ENCODE peak calls at places on chromosome 4, in four cellular contexts. One of them, this sample, is unnamed.

GRCh38 chr4:185847352-185848078 is 35.5 kb upstream of the SORBS2 start:
- DNase-seq in activated CD4-positive, alpha-beta T cell treated with anti-CD3 and anti-CD28 coated beads for 24 hours: no peak
- DNase-seq in heart right ventricle: peak; percentile 65
- DNase-seq in GM23338: peak; percentile 69
- DNase-seq in this sample: peak; percentile 43

GRCh38 chr4:11685481-11685880 is 256.8 kb upstream of the HS3ST1 start:
- DNase-seq in activated CD4-positive, alpha-beta T cell treated with anti-CD3 and anti-CD28 coated beads for 24 hours: no peak
- DNase-seq in heart right ventricle: no peak
- DNase-seq in GM23338: no peak
- DNase-seq in this sample: no peak

GRCh38 chr4:169202143-169202699 is 68.5 kb downstream of the SH3RF1 start:
- DNase-seq in activated CD4-positive, alpha-beta T cell treated with anti-CD3 and anti-CD28 coated beads for 24 hours: no peak
- DNase-seq in heart right ventricle: no peak
- DNase-seq in GM23338: no peak
- DNase-seq in this sample: no peak

GRCh38 chr4:186902361-186902760 is 178.7 kb upstream of the FAT1 start:
- DNase-seq in activated CD4-positive, alpha-beta T cell treated with anti-CD3 and anti-CD28 coated beads for 24 hours: no peak
- DNase-seq in heart right ventricle: no peak
- DNase-seq in GM23338: no peak
- DNase-seq in this sample: no peak

GRCh38 chr4:55184600-55185523 is 59.5 kb upstream of the KDR start:
- DNase-seq in activated CD4-positive, alpha-beta T cell treated with anti-CD3 and anti-CD28 coated beads for 24 hours: peak; percentile 3
- DNase-seq in heart right ventricle: no peak
- DNase-seq in GM23338: peak; percentile 80
- DNase-seq in this sample: peak; percentile 43

GRCh38 chr4:87950516-87950915 is 25.0 kb upstream of the SPP1 start:
- DNase-seq in activated CD4-positive, alpha-beta T cell treated with anti-CD3 and anti-CD28 coated beads for 24 hours: no peak
- DNase-seq in heart right ventricle: no peak
- DNase-seq in GM23338: no peak
- DNase-seq in this sample: no peak

GRCh38 chr4:9977518-9978031 is 43.7 kb downstream of the SLC2A9 start:
- DNase-seq in activated CD4-positive, alpha-beta T cell treated with anti-CD3 and anti-CD28 coated beads for 24 hours: no peak
- DNase-seq in heart right ventricle: no peak
- DNase-seq in GM23338: no peak
- DNase-seq in this sample: no peak

GRCh38 chr4:113106076-113106475 is 56.6 kb downstream of the ANK2 start:
- DNase-seq in activated CD4-positive, alpha-beta T cell treated with anti-CD3 and anti-CD28 coated beads for 24 hours: no peak
- DNase-seq in heart right ventricle: no peak
- DNase-seq in GM23338: peak; percentile 63
- DNase-seq in this sample: peak; percentile 41

GRCh38 chr4:137393043-137393442 is 139.3 kb downstream of the PCDH18 start:
- DNase-seq in activated CD4-positive, alpha-beta T cell treated with anti-CD3 and anti-CD28 coated beads for 24 hours: no peak
- DNase-seq in heart right ventricle: no peak
- DNase-seq in GM23338: no peak
- DNase-seq in this sample: no peak

GRCh38 chr4:168485511-168485910 is 5.2 kb upstream of the DDX60L start:
- DNase-seq in activated CD4-positive, alpha-beta T cell treated with anti-CD3 and anti-CD28 coated beads for 24 hours: no peak
- DNase-seq in heart right ventricle: no peak
- DNase-seq in GM23338: no peak
- DNase-seq in this sample: no peak

GRCh38 chr4:2044119-2044485 is 15.0 kb upstream of the NAT8L start:
- DNase-seq in activated CD4-positive, alpha-beta T cell treated with anti-CD3 and anti-CD28 coated beads for 24 hours: no peak
- DNase-seq in heart right ventricle: no peak
- DNase-seq in GM23338: no peak
- DNase-seq in this sample: no peak

GRCh38 chr4:8505229-8505628 is 64.7 kb downstream of the TRMT44 start:
- DNase-seq in activated CD4-positive, alpha-beta T cell treated with anti-CD3 and anti-CD28 coated beads for 24 hours: no peak
- DNase-seq in heart right ventricle: no peak
- DNase-seq in GM23338: no peak
- DNase-seq in this sample: no peak

GRCh38 chr4:152943673-152944072 is 7.5 kb downstream of the FHDC1 start:
- DNase-seq in activated CD4-positive, alpha-beta T cell treated with anti-CD3 and anti-CD28 coated beads for 24 hours: no peak
- DNase-seq in heart right ventricle: no peak
- DNase-seq in GM23338: no peak
- DNase-seq in this sample: no peak

GRCh38 chr4:176793060-176793605 is 411 bp upstream of the VEGFC start:
- DNase-seq in activated CD4-positive, alpha-beta T cell treated with anti-CD3 and anti-CD28 coated beads for 24 hours: no peak
- DNase-seq in heart right ventricle: no peak
- DNase-seq in GM23338: peak; percentile 30
- DNase-seq in this sample: no peak

GRCh38 chr4:89681219-89681618 is 155.7 kb downstream of the SNCA start:
- DNase-seq in activated CD4-positive, alpha-beta T cell treated with anti-CD3 and anti-CD28 coated beads for 24 hours: no peak
- DNase-seq in heart right ventricle: no peak
- DNase-seq in GM23338: peak; percentile 78
- DNase-seq in this sample: peak; percentile 56

GRCh38 chr4:150007512-150007911 is 70.7 kb upstream of the DCLK2 start:
- DNase-seq in activated CD4-positive, alpha-beta T cell treated with anti-CD3 and anti-CD28 coated beads for 24 hours: no peak
- DNase-seq in heart right ventricle: no peak
- DNase-seq in GM23338: no peak
- DNase-seq in this sample: no peak

GRCh38 chr4:37735578-37735977 is 49.4 kb upstream of the RELL1 start:
- DNase-seq in activated CD4-positive, alpha-beta T cell treated with anti-CD3 and anti-CD28 coated beads for 24 hours: no peak
- DNase-seq in heart right ventricle: no peak
- DNase-seq in GM23338: no peak
- DNase-seq in this sample: no peak

GRCh38 chr4:69493515-69493914 is 2.2 kb downstream of the UGT2B4 start:
- DNase-seq in activated CD4-positive, alpha-beta T cell treated with anti-CD3 and anti-CD28 coated beads for 24 hours: no peak
- DNase-seq in heart right ventricle: no peak
- DNase-seq in GM23338: no peak
- DNase-seq in this sample: peak; percentile 13

GRCh38 chr4:179872751-179873150 is 2370.5 kb upstream of the TENM3 start:
- DNase-seq in activated CD4-positive, alpha-beta T cell treated with anti-CD3 and anti-CD28 coated beads for 24 hours: no peak
- DNase-seq in heart right ventricle: no peak
- DNase-seq in GM23338: no peak
- DNase-seq in this sample: no peak